ENCODE peak calls at places on chromosomes 5 and 9, in six cellular contexts. N, Z, V, X, I and B are unnamed samples.
A peak's percentile ranks its signal among the peaks of the same experiment; 100 is the strongest.

GRCh38 chr9:114995681-114996221 is 65.4 kb upstream of the TNFSF8 start:
- DNase-seq in N (no peak), Z (no peak), V (no peak), X (no peak), I (no peak), B (no peak)

GRCh38 chr9:90189306-90189705 is 453.3 kb downstream of the DIRAS2 start:
- DNase-seq in N (peak; percentile 74), Z (no peak), V (no peak), X (no peak), I (no peak), B (peak; percentile 40)

GRCh38 chr5:102554728-102555127 is 55.9 kb upstream of the SLCO6A1 start:
- DNase-seq in N (peak; percentile 1), Z (no peak), V (no peak), X (no peak), I (no peak), B (no peak)

GRCh38 chr5:124706729-124707361 is 39.6 kb downstream of the ZNF608 start:
- DNase-seq in N (peak; percentile 53), Z (no peak), V (no peak), X (no peak), I (peak; percentile 58), B (no peak)

GRCh38 chr5:171524461-171524860 is 105.0 kb downstream of the FGF18 start:
- DNase-seq in N (no peak), Z (no peak), V (no peak), X (no peak), I (no peak), B (no peak)

GRCh38 chr5:170745481-170746061 is 38.0 kb upstream of the GABRP start:
- DNase-seq in N (no peak), Z (no peak), V (no peak), X (peak; percentile 57), I (peak; percentile 25), B (peak; percentile 22)

GRCh38 chr9:133304158-133304470 is 29.1 kb upstream of the ABO start:
- DNase-seq in N (no peak), Z (no peak), V (no peak), X (no peak), I (no peak), B (no peak)

GRCh38 chr9:127132375-127132774 is 9.9 kb upstream of the ANGPTL2 start:
- DNase-seq in N (no peak), Z (no peak), V (no peak), X (no peak), I (no peak), B (no peak)

GRCh38 chr9:98306384-98307145 is 51.1 kb upstream of the TBC1D2 start:
- DNase-seq in N (no peak), Z (no peak), V (no peak), X (no peak), I (no peak), B (no peak)

GRCh38 chr9:111805841-111806241 is 11.1 kb upstream of the SHOC1 start:
- DNase-seq in N (no peak), Z (no peak), V (no peak), X (no peak), I (peak; percentile 61), B (no peak)

GRCh38 chr5:151627650-151628049 is 36.5 kb upstream of the FAT2 start:
- DNase-seq in N (no peak), Z (no peak), V (no peak), X (no peak), I (no peak), B (no peak)

GRCh38 chr9:126965077-126965476 is 50.5 kb downstream of the RALGPS1 start:
- DNase-seq in N (no peak), Z (no peak), V (no peak), X (no peak), I (no peak), B (no peak)

GRCh38 chr5:95709967-95710650 is 21.0 kb upstream of the RHOBTB3 start:
- DNase-seq in N (no peak), Z (no peak), V (no peak), X (no peak), I (no peak), B (no peak)

GRCh38 chr5:115382989-115383388 is 86.5 kb upstream of the CCDC112 start:
- DNase-seq in N (no peak), Z (no peak), V (no peak), X (no peak), I (no peak), B (no peak)

GRCh38 chr9:4662989-4663792 is 1.1 kb downstream of the PLPP6 start:
- DNase-seq in N (no peak), Z (no peak), V (no peak), X (no peak), I (no peak), B (no peak)

GRCh38 chr5:92775711-92776615 is 805.1 kb downstream of the NR2F1-AS1 start:
- DNase-seq in N (no peak), Z (no peak), V (no peak), X (no peak), I (peak; percentile 3), B (no peak)

GRCh38 chr9:126061575-126061974 is 265.1 kb upstream of the MVB12B start:
- DNase-seq in N (no peak), Z (no peak), V (no peak), X (no peak), I (no peak), B (no peak)

GRCh38 chr5:38931731-38932130 is 85.9 kb downstream of the OSMR start:
- DNase-seq in N (no peak), Z (no peak), V (no peak), X (no peak), I (no peak), B (no peak)

GRCh38 chr9:72633966-72634365 is 112.6 kb downstream of the TMC1 start:
- DNase-seq in N (no peak), Z (no peak), V (no peak), X (no peak), I (peak; percentile 49), B (no peak)

GRCh38 chr5:171847026-171847425 is 61.4 kb downstream of the SMIM23 start:
- DNase-seq in N (no peak), Z (no peak), V (no peak), X (no peak), I (no peak), B (no peak)

GRCh38 chr5:74131256-74131655 is 505.3 kb downstream of the ARHGEF28 start:
- DNase-seq in N (no peak), Z (no peak), V (no peak), X (no peak), I (no peak), B (no peak)

GRCh38 chr5:156640751-156641241 is 209.3 kb upstream of the PPP1R2B start:
- DNase-seq in N (no peak), Z (no peak), V (no peak), X (no peak), I (peak; percentile 96), B (no peak)

GRCh38 chr5:180803181-180804128 is 849 bp upstream of the MGAT1 start:
- DNase-seq in N (peak; percentile 88), Z (no peak), V (peak; percentile 75), X (peak; percentile 72), I (peak; percentile 61), B (peak; percentile 89)

GRCh38 chr5:64505769-64506566 is at the start of gene RGS7BP:
- DNase-seq in N (no peak), Z (no peak), V (no peak), X (no peak), I (peak; percentile 17), B (peak; percentile 16)

GRCh38 chr5:142128675-142129208 is 20.2 kb downstream of the NDFIP1 start:
- DNase-seq in N (no peak), Z (no peak), V (no peak), X (no peak), I (no peak), B (no peak)

GRCh38 chr5:72064801-72065570 is 42.3 kb upstream of the MAP1B start:
- DNase-seq in N (no peak), Z (no peak), V (no peak), X (no peak), I (no peak), B (no peak)

GRCh38 chr9:72871685-72872084 is 81.2 kb downstream of the ALDH1A1 start:
- DNase-seq in N (no peak), Z (no peak), V (no peak), X (no peak), I (peak; percentile 24), B (no peak)

GRCh38 chr5:153632748-153633290 is 142.3 kb downstream of the GRIA1 start:
- DNase-seq in N (no peak), Z (no peak), V (no peak), X (no peak), I (peak; percentile 29), B (no peak)

DNA sequence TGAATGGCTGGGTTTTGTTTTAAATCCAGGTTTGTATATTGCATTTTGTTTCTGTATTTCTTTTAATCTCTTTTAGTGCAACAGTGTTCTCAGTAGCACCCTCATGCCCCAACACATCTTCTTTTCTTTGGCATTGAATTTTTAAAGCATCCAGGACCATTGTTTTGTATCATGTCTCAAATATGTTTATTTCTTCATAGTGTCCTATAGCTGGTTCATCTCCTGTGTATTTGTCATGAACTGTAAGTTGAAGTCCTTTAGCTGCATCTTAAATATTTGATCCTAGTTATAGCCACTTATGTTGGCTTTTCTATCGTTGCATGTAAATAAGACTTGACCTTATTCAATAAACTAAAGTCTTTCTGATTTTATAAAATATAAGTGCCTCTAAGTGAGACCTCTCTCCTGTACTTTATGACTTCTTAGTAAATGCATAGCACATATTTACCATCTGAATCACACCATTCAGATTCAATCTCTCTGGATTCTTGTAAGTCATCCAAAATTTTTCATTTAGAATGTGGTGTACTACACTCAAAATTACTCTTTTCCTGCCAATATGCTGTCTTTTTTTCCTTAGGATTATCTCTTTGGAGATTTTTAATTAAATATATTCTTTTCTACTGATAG is 21.0 kb upstream of the ERCC6L2 start:
- DNase-seq in N (no peak), Z (no peak), V (no peak), X (no peak), I (peak; percentile 76), B (no peak)
- TF ChIP-seq CTCF in N (no peak), Z (no peak), V (no peak), X (no peak), I (no peak), B (no peak)

GRCh38 chr9:109199676-109200075 is 32.6 kb upstream of the FRRS1L start:
- DNase-seq in N (no peak), Z (no peak), V (no peak), X (no peak), I (no peak), B (no peak)

GRCh38 chr9:109203761-109204360 is 36.8 kb upstream of the FRRS1L start:
- DNase-seq in N (no peak), Z (no peak), V (no peak), X (no peak), I (no peak), B (no peak)

GRCh38 chr9:109194157-109194556 is 27.1 kb upstream of the FRRS1L start:
- DNase-seq in N (no peak), Z (no peak), V (no peak), X (no peak), I (no peak), B (no peak)

GRCh38 chr9:109198736-109199384 is 31.8 kb upstream of the FRRS1L start:
- DNase-seq in N (peak; percentile 6), Z (no peak), V (no peak), X (no peak), I (no peak), B (no peak)
- TF ChIP-seq CTCF in N (peak; percentile 56), Z (no peak), V (no peak), X (no peak), I (no peak), B (peak; percentile 25)

GRCh38 chr5:130908186-130908585 is 256.9 kb downstream of the HINT1 start:
- DNase-seq in N (no peak), Z (no peak), V (no peak), X (no peak), I (no peak), B (no peak)

GRCh38 chr5:130912088-130912487 is 253.0 kb downstream of the HINT1 start:
- DNase-seq in N (no peak), Z (no peak), V (no peak), X (no peak), I (peak; percentile 7), B (no peak)
- TF ChIP-seq CTCF in N (peak; percentile 49), Z (no peak), V (no peak), X (no peak), I (peak; percentile 29), B (no peak)

GRCh38 chr9:134983094-134983493 is 65.4 kb upstream of the FCN1 start:
- DNase-seq in N (peak; percentile 63), Z (peak; percentile 48), V (no peak), X (no peak), I (no peak), B (peak; percentile 69)
- TF ChIP-seq CTCF in N (peak; percentile 86), Z (no peak), V (no peak), X (peak; percentile 63), I (no peak), B (peak; percentile 36)